ENCODE peak calls at places on chromosome 6, in nine cellular contexts. B, J, U, C, G, X, D, K and A are unnamed samples.

GRCh38 chr6:170108456-170108855 is 182.4 kb downstream of the DLL1 start:
- DNase-seq in B (peak), J (peak), U (no peak), C (no peak), G (no peak), X (no peak), D (no peak), K (no peak), A (no peak)

GRCh38 chr6:53300656-53301551 is 47.8 kb downstream of the ELOVL5 start:
- DNase-seq in B (no peak), J (peak), U (no peak), C (no peak), G (no peak), X (peak), D (no peak), K (no peak), A (no peak)

GRCh38 chr6:147043994-147044477 is 160.2 kb upstream of the STXBP5 start:
- DNase-seq in B (no peak), J (no peak), U (no peak), C (no peak), G (no peak), X (no peak), D (no peak), K (no peak), A (no peak)

GRCh38 chr6:109875973-109876372 is 102.1 kb upstream of the GPR6 start:
- DNase-seq in B (no peak), J (no peak), U (no peak), C (no peak), G (no peak), X (no peak), D (no peak), K (no peak), A (no peak)

GRCh38 chr6:88780714-88781389 is 182.6 kb downstream of the RNGTT start:
- DNase-seq in B (peak), J (no peak), U (peak), C (peak), G (peak), X (no peak), D (peak), K (peak), A (no peak)

GRCh38 chr6:159979136-159979874 is 10.4 kb downstream of the IGF2R start:
- DNase-seq in B (no peak), J (peak), U (peak), C (peak), G (no peak), X (no peak), D (no peak), K (no peak), A (peak)

GRCh38 chr6:109944448-109944847 is 33.7 kb upstream of the GPR6 start:
- DNase-seq in B (peak), J (no peak), U (no peak), C (peak), G (no peak), X (no peak), D (no peak), K (peak), A (no peak)

GRCh38 chr6:6631526-6632276 is 43.2 kb downstream of the LY86 start:
- DNase-seq in B (no peak), J (no peak), U (no peak), C (no peak), G (peak), X (no peak), D (peak), K (no peak), A (no peak)

GRCh38 chr6:108518714-108519576 is 41.8 kb upstream of the FOXO3 start:
- DNase-seq in B (peak), J (no peak), U (no peak), C (peak), G (no peak), X (no peak), D (no peak), K (peak), A (no peak)

GRCh38 chr6:145814035-145814500 is 527 bp downstream of the FBXO30 start:
- DNase-seq in B (peak), J (no peak), U (no peak), C (peak), G (peak), X (peak), D (peak), K (peak), A (no peak)

GRCh38 chr6:109743739-109744138 is 52.6 kb downstream of the FIG4 start:
- DNase-seq in B (no peak), J (no peak), U (no peak), C (no peak), G (no peak), X (no peak), D (no peak), K (no peak), A (no peak)

GRCh38 chr6:37131104-37131959 is 38.6 kb upstream of the PIM1 start:
- DNase-seq in B (no peak), J (no peak), U (no peak), C (no peak), G (no peak), X (peak), D (no peak), K (no peak), A (no peak)